ENCODE peak calls at places on chromosomes 6 and 20, in seven cellular contexts. One of them, this sample, is unnamed.
A peak's percentile ranks its signal among the peaks of the same experiment; 100 is the strongest.

GRCh38 chr6:43334466-43335095 is 26.0 kb upstream of the CRIP3 start:
- DNase-seq in heart left ventricle: no peak
- DNase-seq in pancreas: no peak
- DNase-seq in uterus: no peak
- DNase-seq in fibroblast of mammary gland: peak; percentile 67
- DNase-seq in testis: no peak
- DNase-seq in GM13976: no peak
- DNase-seq in this sample: no peak

GRCh38 chr20:45105317-45105716 is 4.4 kb upstream of the KCNS1 start:
- DNase-seq in heart left ventricle: no peak
- DNase-seq in GM13976: no peak
- DNase-seq in fibroblast of mammary gland: no peak
- DNase-seq in uterus: no peak
- DNase-seq in testis: no peak
- DNase-seq in pancreas: no peak
- DNase-seq in this sample: no peak

GRCh38 chr20:44938637-44939036 is 21.6 kb downstream of the TOMM34 start:
- DNase-seq in GM13976: no peak
- DNase-seq in testis: no peak
- DNase-seq in fibroblast of mammary gland: peak; percentile 6
- DNase-seq in pancreas: no peak
- DNase-seq in uterus: peak; percentile 22
- DNase-seq in heart left ventricle: no peak
- DNase-seq in this sample: no peak

GRCh38 chr6:308768-309167 is 16.5 kb downstream of the DUSP22 start:
- DNase-seq in fibroblast of mammary gland: no peak
- DNase-seq in GM13976: no peak
- DNase-seq in uterus: no peak
- DNase-seq in heart left ventricle: no peak
- DNase-seq in pancreas: peak; percentile 54
- DNase-seq in testis: no peak
- DNase-seq in this sample: no peak

GRCh38 chr6:36210886-36211595 is 14.5 kb downstream of the BRPF3 start:
- DNase-seq in heart left ventricle: no peak
- DNase-seq in testis: no peak
- DNase-seq in uterus: no peak
- DNase-seq in GM13976: no peak
- DNase-seq in pancreas: no peak
- DNase-seq in fibroblast of mammary gland: no peak
- DNase-seq in this sample: no peak

GRCh38 chr6:130240232-130240631 is 17.5 kb upstream of the SAMD3 start:
- DNase-seq in uterus: no peak
- DNase-seq in fibroblast of mammary gland: peak; percentile 83
- DNase-seq in testis: no peak
- DNase-seq in pancreas: no peak
- DNase-seq in heart left ventricle: no peak
- DNase-seq in GM13976: no peak
- DNase-seq in this sample: no peak

GRCh38 chr6:122734529-122735203 is 44.9 kb upstream of the FABP7 start:
- DNase-seq in uterus: no peak
- DNase-seq in pancreas: no peak
- DNase-seq in testis: no peak
- DNase-seq in GM13976: no peak
- DNase-seq in heart left ventricle: no peak
- DNase-seq in fibroblast of mammary gland: no peak
- DNase-seq in this sample: no peak

GRCh38 chr6:142927904-142928303 is 17.1 kb downstream of the HIVEP2 start:
- DNase-seq in pancreas: no peak
- DNase-seq in fibroblast of mammary gland: no peak
- DNase-seq in heart left ventricle: no peak
- DNase-seq in uterus: no peak
- DNase-seq in testis: no peak
- DNase-seq in GM13976: no peak
- DNase-seq in this sample: no peak

GRCh38 chr20:24149881-24150307 is 161.3 kb upstream of the GGTLC1 start:
- DNase-seq in heart left ventricle: no peak
- DNase-seq in fibroblast of mammary gland: no peak
- DNase-seq in pancreas: peak; percentile 71
- DNase-seq in testis: peak; percentile 36
- DNase-seq in uterus: no peak
- DNase-seq in GM13976: no peak
- DNase-seq in this sample: peak; percentile 56

GRCh38 chr6:32940656-32941411 is at the start of gene HLA-DMB:
- DNase-seq in testis: peak; percentile 65
- DNase-seq in GM13976: peak; percentile 82
- DNase-seq in uterus: peak; percentile 59
- DNase-seq in pancreas: no peak
- DNase-seq in heart left ventricle: peak; percentile 80
- DNase-seq in fibroblast of mammary gland: peak; percentile 70
- DNase-seq in this sample: no peak

GRCh38 chr6:551405-551804 is 105.5 kb downstream of the HUS1B start:
- DNase-seq in GM13976: peak; percentile 43
- DNase-seq in testis: peak; percentile 28
- DNase-seq in heart left ventricle: no peak
- DNase-seq in fibroblast of mammary gland: peak; percentile 44
- DNase-seq in uterus: no peak
- DNase-seq in pancreas: no peak
- DNase-seq in this sample: no peak

GRCh38 chr20:21490105-21490504 is 23.8 kb downstream of the NKX2-2 start:
- DNase-seq in uterus: no peak
- DNase-seq in GM13976: no peak
- DNase-seq in testis: no peak
- DNase-seq in heart left ventricle: no peak
- DNase-seq in pancreas: no peak
- DNase-seq in fibroblast of mammary gland: no peak
- DNase-seq in this sample: no peak
- TF ChIP-seq CTCF in uterus: no peak
- TF ChIP-seq CTCF in GM13976: no peak
- TF ChIP-seq CTCF in testis: no peak
- TF ChIP-seq CTCF in heart left ventricle: no peak
- TF ChIP-seq CTCF in pancreas: no peak
- TF ChIP-seq CTCF in fibroblast of mammary gland: peak; percentile 31
- TF ChIP-seq CTCF in this sample: peak; percentile 43

GRCh38 chr6:165013701-165014100 is 295.7 kb downstream of the C6orf118 start:
- DNase-seq in testis: no peak
- DNase-seq in pancreas: no peak
- DNase-seq in fibroblast of mammary gland: no peak
- DNase-seq in GM13976: no peak
- DNase-seq in heart left ventricle: no peak
- DNase-seq in uterus: no peak
- DNase-seq in this sample: no peak
- TF ChIP-seq CTCF in testis: no peak
- TF ChIP-seq CTCF in pancreas: no peak
- TF ChIP-seq CTCF in fibroblast of mammary gland: no peak
- TF ChIP-seq CTCF in GM13976: no peak
- TF ChIP-seq CTCF in heart left ventricle: no peak
- TF ChIP-seq CTCF in uterus: no peak
- TF ChIP-seq CTCF in this sample: no peak

GRCh38 chr6:135411339-135411738 is 86.2 kb downstream of the AHI1 start:
- DNase-seq in pancreas: no peak
- DNase-seq in uterus: no peak
- DNase-seq in GM13976: no peak
- DNase-seq in fibroblast of mammary gland: peak; percentile 5
- DNase-seq in testis: no peak
- DNase-seq in heart left ventricle: no peak
- DNase-seq in this sample: no peak
- TF ChIP-seq CTCF in pancreas: no peak
- TF ChIP-seq CTCF in uterus: no peak
- TF ChIP-seq CTCF in GM13976: no peak
- TF ChIP-seq CTCF in fibroblast of mammary gland: peak; percentile 36
- TF ChIP-seq CTCF in testis: no peak
- TF ChIP-seq CTCF in heart left ventricle: no peak
- TF ChIP-seq CTCF in this sample: peak; percentile 56

GRCh38 chr20:51447097-51447764 is 95.3 kb downstream of the NFATC2 start:
- DNase-seq in heart left ventricle: peak; percentile 60
- DNase-seq in uterus: peak; percentile 93
- DNase-seq in fibroblast of mammary gland: peak; percentile 99
- DNase-seq in pancreas: no peak
- DNase-seq in testis: peak; percentile 76
- DNase-seq in GM13976: no peak
- DNase-seq in this sample: no peak
- TF ChIP-seq CTCF in heart left ventricle: no peak
- TF ChIP-seq CTCF in uterus: no peak
- TF ChIP-seq CTCF in fibroblast of mammary gland: no peak
- TF ChIP-seq CTCF in pancreas: no peak
- TF ChIP-seq CTCF in testis: no peak
- TF ChIP-seq CTCF in GM13976: no peak
- TF ChIP-seq CTCF in this sample: no peak

GRCh38 chr6:119227377-119227776 is 122.2 kb downstream of the MAN1A1 start:
- DNase-seq in testis: no peak
- DNase-seq in fibroblast of mammary gland: no peak
- DNase-seq in heart left ventricle: no peak
- DNase-seq in uterus: no peak
- DNase-seq in GM13976: no peak
- DNase-seq in pancreas: no peak
- DNase-seq in this sample: no peak
- TF ChIP-seq CTCF in testis: no peak
- TF ChIP-seq CTCF in fibroblast of mammary gland: no peak
- TF ChIP-seq CTCF in heart left ventricle: no peak
- TF ChIP-seq CTCF in uterus: no peak
- TF ChIP-seq CTCF in GM13976: no peak
- TF ChIP-seq CTCF in pancreas: no peak
- TF ChIP-seq CTCF in this sample: no peak

This sample was measured in neural crest cell.